ENCODE peak calls at places on chromosomes 7 and 10, in five cellular contexts. One of them, this sample, is unnamed.
A peak's percentile ranks its signal among the peaks of the same experiment; 100 is the strongest.

GRCh38 chr7:64463636-64464375 is 99.1 kb downstream of the ZNF680 start:
- DNase-seq in mesendoderm: no peak
- DNase-seq in H9: no peak
- DNase-seq in IMR-90: peak; percentile 4
- DNase-seq in neuronal stem cell: no peak
- DNase-seq in this sample: no peak

GRCh38 chr10:101141622-101142532 is 10.8 kb downstream of the TLX1 start:
- DNase-seq in mesendoderm: peak; percentile 86
- DNase-seq in H9: peak; percentile 88
- DNase-seq in IMR-90: peak; percentile 72
- DNase-seq in neuronal stem cell: peak; percentile 86
- DNase-seq in this sample: peak; percentile 96

GRCh38 chr10:122102867-122103525 is 114.0 kb downstream of the TACC2 start:
- DNase-seq in mesendoderm: no peak
- DNase-seq in H9: no peak
- DNase-seq in IMR-90: peak; percentile 36
- DNase-seq in neuronal stem cell: no peak
- DNase-seq in this sample: no peak

GRCh38 chr7:50775826-50776225 is 6.9 kb downstream of the GRB10 start:
- DNase-seq in mesendoderm: no peak
- DNase-seq in H9: no peak
- DNase-seq in IMR-90: no peak
- DNase-seq in neuronal stem cell: no peak
- DNase-seq in this sample: no peak

GRCh38 chr10:46550076-46550790 is 6.2 kb downstream of the GPRIN2 start:
- DNase-seq in mesendoderm: no peak
- DNase-seq in H9: peak; percentile 34
- DNase-seq in IMR-90: no peak
- DNase-seq in neuronal stem cell: no peak
- DNase-seq in this sample: no peak

GRCh38 chr10:29920408-29921070 is 138.8 kb downstream of the JCAD start:
- DNase-seq in mesendoderm: no peak
- DNase-seq in H9: no peak
- DNase-seq in IMR-90: no peak
- DNase-seq in neuronal stem cell: no peak
- DNase-seq in this sample: no peak

GRCh38 chr10:100504101-100504500 is 15.6 kb downstream of the SEC31B start:
- DNase-seq in mesendoderm: no peak
- DNase-seq in H9: no peak
- DNase-seq in IMR-90: peak; percentile 26
- DNase-seq in neuronal stem cell: no peak
- DNase-seq in this sample: no peak

GRCh38 chr10:75744242-75744641 is 312.8 kb downstream of the LRMDA start:
- DNase-seq in mesendoderm: no peak
- DNase-seq in H9: no peak
- DNase-seq in IMR-90: no peak
- DNase-seq in neuronal stem cell: no peak
- DNase-seq in this sample: no peak

GRCh38 chr7:5692112-5692844 is 89.2 kb downstream of the RNF216 start:
- DNase-seq in mesendoderm: no peak
- DNase-seq in H9: no peak
- DNase-seq in IMR-90: peak; percentile 98
- DNase-seq in neuronal stem cell: no peak
- DNase-seq in this sample: peak; percentile 94

GRCh38 chr7:44272456-44272855 is 52.9 kb downstream of the CAMK2B start:
- DNase-seq in mesendoderm: no peak
- DNase-seq in H9: no peak
- DNase-seq in IMR-90: no peak
- DNase-seq in neuronal stem cell: no peak
- DNase-seq in this sample: no peak

GRCh38 chr10:79468841-79469585 is 23.6 kb upstream of the ZCCHC24 start:
- DNase-seq in mesendoderm: no peak
- DNase-seq in H9: peak; percentile 8
- DNase-seq in IMR-90: no peak
- DNase-seq in neuronal stem cell: no peak
- DNase-seq in this sample: no peak

GRCh38 chr10:12448729-12449391 is 99.5 kb downstream of the CAMK1D start:
- DNase-seq in mesendoderm: no peak
- DNase-seq in H9: no peak
- DNase-seq in IMR-90: peak; percentile 94
- DNase-seq in neuronal stem cell: no peak
- DNase-seq in this sample: peak; percentile 60

GRCh38 chr7:47622946-47623640 is 41.2 kb upstream of the TNS3 start:
- DNase-seq in mesendoderm: peak; percentile 25
- DNase-seq in H9: no peak
- DNase-seq in IMR-90: peak; percentile 97
- DNase-seq in neuronal stem cell: no peak
- DNase-seq in this sample: peak; percentile 45

GRCh38 chr7:8254667-8255066 is 7.3 kb downstream of the ICA1 start:
- DNase-seq in mesendoderm: no peak
- DNase-seq in H9: no peak
- DNase-seq in IMR-90: no peak
- DNase-seq in neuronal stem cell: no peak
- DNase-seq in this sample: no peak

GRCh38 chr7:127673902-127674301 is 21.9 kb downstream of the SND1 start:
- DNase-seq in mesendoderm: peak; percentile 49
- DNase-seq in H9: no peak
- DNase-seq in IMR-90: no peak
- DNase-seq in neuronal stem cell: no peak
- DNase-seq in this sample: peak; percentile 33

GRCh38 chr7:140027866-140028265 is 34.9 kb downstream of the PARP12 start:
- DNase-seq in mesendoderm: no peak
- DNase-seq in H9: no peak
- DNase-seq in IMR-90: no peak
- DNase-seq in neuronal stem cell: no peak
- DNase-seq in this sample: no peak

GRCh38 chr7:140026935-140027334 is 35.8 kb downstream of the PARP12 start:
- DNase-seq in mesendoderm: no peak
- DNase-seq in H9: no peak
- DNase-seq in IMR-90: no peak
- DNase-seq in neuronal stem cell: no peak
- DNase-seq in this sample: no peak

GRCh38 chr7:140025241-140025640 is 37.5 kb downstream of the PARP12 start:
- DNase-seq in mesendoderm: no peak
- DNase-seq in H9: no peak
- DNase-seq in IMR-90: no peak
- DNase-seq in neuronal stem cell: no peak
- DNase-seq in this sample: no peak

GRCh38 chr7:140024585-140024984 is 38.2 kb downstream of the PARP12 start:
- DNase-seq in mesendoderm: no peak
- DNase-seq in H9: no peak
- DNase-seq in IMR-90: no peak
- DNase-seq in neuronal stem cell: no peak
- DNase-seq in this sample: no peak

DNA sequence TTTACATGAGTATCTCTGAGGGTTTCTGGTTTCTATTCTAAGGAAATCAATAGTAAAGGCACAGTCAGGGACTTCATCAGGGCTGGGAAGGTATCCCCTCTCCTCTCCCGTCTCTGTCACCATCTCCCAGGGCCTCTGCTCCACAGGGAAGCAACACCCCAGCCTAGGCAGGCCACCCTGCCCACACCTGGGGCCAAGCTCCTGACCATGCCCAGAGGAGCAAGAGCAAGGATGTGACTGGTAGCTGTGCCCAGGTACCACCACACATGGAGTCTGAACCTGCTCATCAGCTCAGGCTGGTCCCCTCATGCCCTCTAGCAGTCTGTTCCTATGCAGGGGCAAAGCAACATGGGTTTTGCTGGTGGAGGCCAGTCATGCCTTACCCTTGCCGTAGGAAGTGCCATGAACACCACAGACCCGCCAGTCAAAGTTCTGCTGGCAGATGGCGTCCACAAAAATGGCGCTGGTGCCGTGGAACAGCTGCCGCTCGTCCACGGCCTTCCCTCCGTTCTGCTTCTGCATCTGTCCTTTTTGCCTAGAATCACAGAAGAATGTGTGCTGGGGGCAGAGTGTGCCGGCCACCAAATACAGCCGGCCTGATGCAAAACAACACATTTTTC is 36.8 kb downstream of the PARP12 start:
- DNase-seq in mesendoderm: no peak
- DNase-seq in H9: no peak
- DNase-seq in IMR-90: no peak
- DNase-seq in neuronal stem cell: no peak
- DNase-seq in this sample: no peak
- H2AK5ac ChIP-seq in mesendoderm: no peak overlapping the region
- H2AK5ac ChIP-seq in H9: no peak overlapping the region
- H2AK5ac ChIP-seq in IMR-90: no peak overlapping the region
- H2AK5ac ChIP-seq in neuronal stem cell: peak overlapping the region; percentile 15
- H2AK5ac ChIP-seq in this sample: no peak overlapping the region

GRCh38 chr7:101245147-101245668 is 327 bp upstream of the FIS1 start:
- DNase-seq in mesendoderm: no peak
- DNase-seq in H9: no peak
- DNase-seq in IMR-90: no peak
- DNase-seq in neuronal stem cell: no peak
- DNase-seq in this sample: no peak
- H2BK5ac ChIP-seq in mesendoderm: no peak overlapping the region
- H2BK5ac ChIP-seq in H9: no peak overlapping the region
- H2BK5ac ChIP-seq in IMR-90: no peak overlapping the region
- H2BK5ac ChIP-seq in neuronal stem cell: no peak overlapping the region
- H2BK5ac ChIP-seq in this sample: no peak overlapping the region

GRCh38 chr10:64313967-64314366 is 792.8 kb downstream of the REEP3 start:
- DNase-seq in mesendoderm: no peak
- DNase-seq in H9: no peak
- DNase-seq in IMR-90: no peak
- DNase-seq in neuronal stem cell: no peak
- DNase-seq in this sample: no peak
- H3K23ac ChIP-seq in mesendoderm: no peak overlapping the region
- H3K23ac ChIP-seq in H9: no peak overlapping the region
- H3K23ac ChIP-seq in IMR-90: no peak overlapping the region
- H3K23ac ChIP-seq in neuronal stem cell: no peak overlapping the region
- H3K23ac ChIP-seq in this sample: no peak overlapping the region

GRCh38 chr10:132175907-132176581 is 10.7 kb upstream of the DPYSL4 start:
- DNase-seq in mesendoderm: no peak
- DNase-seq in H9: peak; percentile 64
- DNase-seq in IMR-90: no peak
- DNase-seq in neuronal stem cell: no peak
- DNase-seq in this sample: no peak
- H2AK5ac ChIP-seq in mesendoderm: no peak overlapping the region
- H2AK5ac ChIP-seq in H9: no peak overlapping the region
- H2AK5ac ChIP-seq in IMR-90: no peak overlapping the region
- H2AK5ac ChIP-seq in neuronal stem cell: peak overlapping the region; percentile 71
- H2AK5ac ChIP-seq in this sample: no peak overlapping the region

GRCh38 chr7:72446566-72447462 is 34.7 kb upstream of the CALN1 start:
- DNase-seq in mesendoderm: no peak
- DNase-seq in H9: no peak
- DNase-seq in IMR-90: no peak
- DNase-seq in neuronal stem cell: no peak
- DNase-seq in this sample: no peak
- H2BK5ac ChIP-seq in mesendoderm: no peak overlapping the region
- H2BK5ac ChIP-seq in H9: no peak overlapping the region
- H2BK5ac ChIP-seq in IMR-90: no peak overlapping the region
- H2BK5ac ChIP-seq in neuronal stem cell: no peak overlapping the region
- H2BK5ac ChIP-seq in this sample: no peak overlapping the region

GRCh38 chr10:52966904-52967303 is 194.3 kb upstream of the MBL2 start:
- DNase-seq in mesendoderm: no peak
- DNase-seq in H9: no peak
- DNase-seq in IMR-90: no peak
- DNase-seq in neuronal stem cell: no peak
- DNase-seq in this sample: no peak

GRCh38 chr10:52965938-52966401 is 193.4 kb upstream of the MBL2 start:
- DNase-seq in mesendoderm: peak; percentile 76
- DNase-seq in H9: no peak
- DNase-seq in IMR-90: no peak
- DNase-seq in neuronal stem cell: peak; percentile 44
- DNase-seq in this sample: no peak

GRCh38 chr10:52967806-52968795 is 195.5 kb upstream of the MBL2 start:
- DNase-seq in mesendoderm: peak; percentile 21
- DNase-seq in H9: no peak
- DNase-seq in IMR-90: no peak
- DNase-seq in neuronal stem cell: no peak
- DNase-seq in this sample: no peak

GRCh38 chr10:52961298-52961697 is 188.7 kb upstream of the MBL2 start:
- DNase-seq in mesendoderm: no peak
- DNase-seq in H9: no peak
- DNase-seq in IMR-90: no peak
- DNase-seq in neuronal stem cell: no peak
- DNase-seq in this sample: no peak

DNA sequence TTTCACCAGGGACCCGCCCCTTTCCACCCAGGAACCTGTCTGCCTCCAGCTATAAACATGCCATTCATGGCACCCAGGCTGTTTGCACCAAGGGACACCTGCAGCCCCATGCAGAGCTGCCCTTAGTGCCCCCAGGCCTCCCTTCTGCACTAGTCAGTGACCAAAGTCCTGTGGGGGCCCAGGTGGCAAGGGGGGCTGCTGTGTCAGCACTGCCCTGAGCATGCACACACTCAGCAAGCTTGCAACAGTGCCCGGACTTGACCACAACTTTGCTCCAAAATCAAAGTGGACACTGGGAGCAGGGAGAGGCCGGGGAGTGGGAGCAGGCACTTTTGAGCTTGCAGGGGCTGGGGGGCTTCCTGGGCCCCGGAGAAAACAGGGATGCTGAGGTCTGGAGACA is 192.9 kb upstream of the MBL2 start:
- DNase-seq in mesendoderm: no peak
- DNase-seq in H9: no peak
- DNase-seq in IMR-90: no peak
- DNase-seq in neuronal stem cell: no peak
- DNase-seq in this sample: no peak
- H3K23ac ChIP-seq in mesendoderm: no peak overlapping the region
- H3K23ac ChIP-seq in H9: no peak overlapping the region
- H3K23ac ChIP-seq in IMR-90: no peak overlapping the region
- H3K23ac ChIP-seq in neuronal stem cell: no peak overlapping the region
- H3K23ac ChIP-seq in this sample: no peak overlapping the region